ENCODE peak calls at places on chromosomes 4 and X, in eight cellular contexts. L is WERI-Rb-1, J is hypothalamus, O is AG09319, D is GM10248, E is COR-L47, B is endodermal cell, P is dermis microvascular lymphatic vessel endothelial cell. K is an unnamed sample.

GRCh38 chr4:77110707-77111106 is 34.9 kb upstream of the CCNI start:
- DNase-seq in L (no peak), J (no peak), O (no peak), D (no peak), E (no peak), B (no peak), P (no peak), K (no peak)

GRCh38 chrX:150575415-150575814 is 7.0 kb downstream of the MTM1 start:
- DNase-seq in L (no peak), J (no peak), O (no peak), D (no peak), E (peak; percentile 15), B (no peak), P (no peak), K (no peak)

GRCh38 chrX:10379848-10380247 is 223.1 kb downstream of the CLCN4 start:
- DNase-seq in L (no peak), J (no peak), O (no peak), D (no peak), E (no peak), B (no peak), P (peak; percentile 33), K (no peak)

GRCh38 chrX:10015711-10016515 is 48.8 kb downstream of the CLDN34 start:
- DNase-seq in L (peak; percentile 39), J (no peak), O (no peak), D (peak; percentile 22), E (no peak), B (peak; percentile 76), P (peak; percentile 52), K (peak; percentile 25)

GRCh38 chr4:76984127-76984526 is 34.6 kb downstream of the SEPTIN11 start:
- DNase-seq in L (no peak), J (no peak), O (no peak), D (peak; percentile 38), E (no peak), B (no peak), P (peak; percentile 88), K (peak; percentile 32)

GRCh38 chr4:108240356-108240755 is 71.6 kb upstream of the LEF1 start:
- DNase-seq in L (no peak), J (no peak), O (no peak), D (no peak), E (no peak), B (no peak), P (no peak), K (no peak)

GRCh38 chrX:49884290-49884862 is 5.1 kb downstream of the USP27X start:
- DNase-seq in L (peak; percentile 61), J (peak; percentile 11), O (no peak), D (peak; percentile 39), E (peak; percentile 31), B (peak; percentile 88), P (peak; percentile 44), K (peak; percentile 72)

GRCh38 chr4:20878806-20879205 is 178.5 kb downstream of the PACRGL start:
- DNase-seq in L (no peak), J (no peak), O (no peak), D (no peak), E (no peak), B (peak; percentile 50), P (no peak), K (no peak)

GRCh38 chr4:118587946-118588345 is 97.2 kb upstream of the METTL14 start:
- DNase-seq in L (no peak), J (no peak), O (no peak), D (no peak), E (no peak), B (no peak), P (no peak), K (no peak)

GRCh38 chr4:23163649-23164436 is 471.1 kb downstream of the GBA3 start:
- DNase-seq in L (no peak), J (no peak), O (no peak), D (no peak), E (peak; percentile 2), B (no peak), P (no peak), K (no peak)

GRCh38 chrX:95860127-95860526 is 824.5 kb upstream of the DIAPH2 start:
- DNase-seq in L (no peak), J (no peak), O (no peak), D (no peak), E (no peak), B (no peak), P (no peak), K (no peak)

GRCh38 chr4:26406346-26406975 is 83.8 kb downstream of the CCKAR start:
- DNase-seq in L (peak; percentile 57), J (no peak), O (no peak), D (no peak), E (no peak), B (peak; percentile 56), P (no peak), K (peak; percentile 12)

GRCh38 chrX:115912372-115912897 is 258.1 kb upstream of the AGTR2 start:
- DNase-seq in L (peak; percentile 57), J (no peak), O (no peak), D (no peak), E (no peak), B (no peak), P (no peak), K (no peak)

GRCh38 chrX:41730101-41730500 is 6.1 kb downstream of the GPR82 start:
- DNase-seq in L (no peak), J (no peak), O (no peak), D (no peak), E (no peak), B (no peak), P (no peak), K (no peak)

GRCh38 chr4:165520071-165520470 is 141.3 kb downstream of the CPE start:
- DNase-seq in L (no peak), J (no peak), O (no peak), D (no peak), E (no peak), B (no peak), P (no peak), K (no peak)

GRCh38 chr4:88573995-88574394 is 18.3 kb upstream of the HERC3 start:
- DNase-seq in L (no peak), J (no peak), O (no peak), D (no peak), E (no peak), B (peak; percentile 68), P (peak; percentile 6), K (no peak)

GRCh38 chrX:11567528-11568220 is 98.0 kb downstream of the ARHGAP6 start:
- DNase-seq in L (no peak), J (no peak), O (no peak), D (no peak), E (no peak), B (no peak), P (no peak), K (no peak)

GRCh38 chr4:184100297-184100885 is 117.3 kb downstream of the ENPP6 start:
- DNase-seq in L (peak; percentile 77), J (peak; percentile 14), O (no peak), D (peak; percentile 65), E (no peak), B (peak; percentile 87), P (peak; percentile 24), K (peak; percentile 41)

GRCh38 chrX:24372021-24372763 is 11.8 kb downstream of the SUPT20HL1 start:
- DNase-seq in L (no peak), J (no peak), O (no peak), D (no peak), E (no peak), B (peak; percentile 75), P (no peak), K (no peak)

GRCh38 chr4:68175562-68176155 is 46.0 kb upstream of the TMPRSS11F start:
- DNase-seq in L (peak; percentile 51), J (peak; percentile 16), O (peak; percentile 12), D (peak; percentile 47), E (peak; percentile 33), B (peak; percentile 75), P (peak; percentile 58), K (peak; percentile 72)

GRCh38 chr4:22491939-22492338 is 23.9 kb downstream of the ADGRA3 start:
- DNase-seq in L (no peak), J (no peak), O (no peak), D (no peak), E (no peak), B (no peak), P (no peak), K (no peak)

GRCh38 chr4:163493643-163494359 is 689 bp upstream of the TMA16 start:
- DNase-seq in L (no peak), J (no peak), O (no peak), D (peak; percentile 48), E (no peak), B (no peak), P (no peak), K (peak; percentile 13)

GRCh38 chr4:20552004-20552403 is 148.3 kb upstream of the PACRGL start:
- DNase-seq in L (no peak), J (no peak), O (no peak), D (no peak), E (no peak), B (no peak), P (no peak), K (no peak)

GRCh38 chrX:65723706-65724105 is 56.3 kb downstream of the MSN start:
- DNase-seq in L (no peak), J (no peak), O (no peak), D (peak; percentile 25), E (no peak), B (no peak), P (peak; percentile 19), K (no peak)

GRCh38 chr4:151676301-151676700 is 84.5 kb downstream of the GATB start:
- DNase-seq in L (no peak), J (no peak), O (no peak), D (no peak), E (no peak), B (no peak), P (peak; percentile 42), K (peak; percentile 30)

GRCh38 chrX:50211510-50211909 is 6.9 kb downstream of the CCNB3 start:
- DNase-seq in L (peak; percentile 10), J (no peak), O (no peak), D (no peak), E (no peak), B (peak; percentile 67), P (no peak), K (peak; percentile 33)

GRCh38 chrX:19446397-19446796 is 68.9 kb downstream of the MAP3K15 start:
- DNase-seq in L (no peak), J (no peak), O (no peak), D (no peak), E (no peak), B (no peak), P (no peak), K (no peak)

GRCh38 chrX:48971325-48972213 is at the start of gene KCND1:
- DNase-seq in L (peak; percentile 27), J (no peak), O (no peak), D (no peak), E (peak; percentile 65), B (peak; percentile 76), P (peak; percentile 25), K (no peak)

GRCh38 chr4:157245351-157245750 is 24.8 kb downstream of the GRIA2 start:
- DNase-seq in L (no peak), J (no peak), O (no peak), D (no peak), E (no peak), B (no peak), P (no peak), K (no peak)

GRCh38 chr4:40196260-40196659 is 571 bp upstream of the RHOH start:
- DNase-seq in L (no peak), J (no peak), O (no peak), D (no peak), E (no peak), B (no peak), P (no peak), K (no peak)

GRCh38 chrX:41558531-41558930 is 111.4 kb downstream of the NYX start:
- DNase-seq in L (no peak), J (no peak), O (no peak), D (peak; percentile 23), E (no peak), B (no peak), P (peak; percentile 34), K (peak; percentile 55)

GRCh38 chrX:9847071-9847470 is 60.8 kb downstream of the SHROOM2 start:
- DNase-seq in L (no peak), J (no peak), O (no peak), D (no peak), E (no peak), B (no peak), P (peak; percentile 70), K (no peak)

GRCh38 chr4:98341309-98341708 is 80.1 kb downstream of the RAP1GDS1 start:
- DNase-seq in L (peak; percentile 63), J (no peak), O (peak; percentile 24), D (no peak), E (no peak), B (no peak), P (no peak), K (peak; percentile 4)